ENCODE peak calls at places on chromosome 10, in seven cellular contexts. One of them, this sample, is unnamed.

GRCh38 chr10:58963723-58964124 is 212.7 kb upstream of the PHYHIPL start:
- DNase-seq in thoracic aorta: no peak
- DNase-seq in HCT116: no peak
- DNase-seq in CD4-positive, CD25-positive, alpha-beta regulatory T cell: no peak
- DNase-seq in ovary: no peak
- DNase-seq in lower lobe of right lung: no peak
- DNase-seq in upper lobe of right lung: no peak
- DNase-seq in this sample: no peak

GRCh38 chr10:63630928-63631685 is 109.9 kb downstream of the REEP3 start:
- DNase-seq in thoracic aorta: no peak
- DNase-seq in HCT116: no peak
- DNase-seq in CD4-positive, CD25-positive, alpha-beta regulatory T cell: no peak
- DNase-seq in ovary: peak
- DNase-seq in lower lobe of right lung: no peak
- DNase-seq in upper lobe of right lung: no peak
- DNase-seq in this sample: no peak

GRCh38 chr10:77974396-77975074 is 48.0 kb upstream of the DLG5 start:
- DNase-seq in thoracic aorta: no peak
- DNase-seq in HCT116: peak
- DNase-seq in CD4-positive, CD25-positive, alpha-beta regulatory T cell: no peak
- DNase-seq in ovary: no peak
- DNase-seq in lower lobe of right lung: no peak
- DNase-seq in upper lobe of right lung: no peak
- DNase-seq in this sample: peak

GRCh38 chr10:43946445-43946844 is 297.8 kb upstream of the ZNF32 start:
- DNase-seq in thoracic aorta: no peak
- DNase-seq in HCT116: no peak
- DNase-seq in CD4-positive, CD25-positive, alpha-beta regulatory T cell: no peak
- DNase-seq in ovary: no peak
- DNase-seq in lower lobe of right lung: no peak
- DNase-seq in upper lobe of right lung: peak
- DNase-seq in this sample: no peak

GRCh38 chr10:91557540-91558231 is 75.2 kb downstream of the PPP1R3C start:
- DNase-seq in thoracic aorta: no peak
- DNase-seq in HCT116: no peak
- DNase-seq in CD4-positive, CD25-positive, alpha-beta regulatory T cell: no peak
- DNase-seq in ovary: no peak
- DNase-seq in lower lobe of right lung: no peak
- DNase-seq in upper lobe of right lung: no peak
- DNase-seq in this sample: no peak

GRCh38 chr10:12434277-12434676 is 84.9 kb downstream of the CAMK1D start:
- DNase-seq in thoracic aorta: no peak
- DNase-seq in HCT116: no peak
- DNase-seq in CD4-positive, CD25-positive, alpha-beta regulatory T cell: no peak
- DNase-seq in ovary: no peak
- DNase-seq in lower lobe of right lung: no peak
- DNase-seq in upper lobe of right lung: no peak
- DNase-seq in this sample: no peak

GRCh38 chr10:111209666-111210065 is 132.8 kb downstream of the ADRA2A start:
- DNase-seq in thoracic aorta: no peak
- DNase-seq in HCT116: no peak
- DNase-seq in CD4-positive, CD25-positive, alpha-beta regulatory T cell: no peak
- DNase-seq in ovary: no peak
- DNase-seq in lower lobe of right lung: no peak
- DNase-seq in upper lobe of right lung: no peak
- DNase-seq in this sample: no peak

GRCh38 chr10:47013469-47014169 is 102.4 kb downstream of the PTPN20 start:
- DNase-seq in thoracic aorta: no peak
- DNase-seq in HCT116: no peak
- DNase-seq in CD4-positive, CD25-positive, alpha-beta regulatory T cell: no peak
- DNase-seq in ovary: no peak
- DNase-seq in lower lobe of right lung: peak
- DNase-seq in upper lobe of right lung: peak
- DNase-seq in this sample: no peak

GRCh38 chr10:22599048-22599561 is 115.3 kb downstream of the PIP4K2A start:
- DNase-seq in thoracic aorta: no peak
- DNase-seq in HCT116: no peak
- DNase-seq in CD4-positive, CD25-positive, alpha-beta regulatory T cell: no peak
- DNase-seq in ovary: no peak
- DNase-seq in lower lobe of right lung: no peak
- DNase-seq in upper lobe of right lung: no peak
- DNase-seq in this sample: no peak

GRCh38 chr10:75233444-75234016 is 2.2 kb downstream of the COMTD1 start:
- DNase-seq in thoracic aorta: no peak
- DNase-seq in HCT116: no peak
- DNase-seq in CD4-positive, CD25-positive, alpha-beta regulatory T cell: no peak
- DNase-seq in ovary: peak
- DNase-seq in lower lobe of right lung: no peak
- DNase-seq in upper lobe of right lung: no peak
- DNase-seq in this sample: no peak
- H3K4me3 ChIP-seq in thoracic aorta: peak
- H3K4me3 ChIP-seq in HCT116: peak
- H3K4me3 ChIP-seq in CD4-positive, CD25-positive, alpha-beta regulatory T cell: peak
- H3K4me3 ChIP-seq in ovary: no peak
- H3K4me3 ChIP-seq in lower lobe of right lung: peak
- H3K4me3 ChIP-seq in upper lobe of right lung: peak
- H3K4me3 ChIP-seq in this sample: no peak

GRCh38 chr10:11326919-11327318 is 284.5 kb downstream of the USP6NL start:
- DNase-seq in thoracic aorta: no peak
- DNase-seq in HCT116: no peak
- DNase-seq in CD4-positive, CD25-positive, alpha-beta regulatory T cell: no peak
- DNase-seq in ovary: no peak
- DNase-seq in lower lobe of right lung: no peak
- DNase-seq in upper lobe of right lung: no peak
- DNase-seq in this sample: no peak

GRCh38 chr10:11329055-11329673 is 282.3 kb downstream of the USP6NL start:
- DNase-seq in thoracic aorta: no peak
- DNase-seq in HCT116: no peak
- DNase-seq in CD4-positive, CD25-positive, alpha-beta regulatory T cell: no peak
- DNase-seq in ovary: no peak
- DNase-seq in lower lobe of right lung: no peak
- DNase-seq in upper lobe of right lung: no peak
- DNase-seq in this sample: no peak

GRCh38 chr10:11326241-11326640 is 285.2 kb downstream of the USP6NL start:
- DNase-seq in thoracic aorta: no peak
- DNase-seq in HCT116: no peak
- DNase-seq in CD4-positive, CD25-positive, alpha-beta regulatory T cell: no peak
- DNase-seq in ovary: no peak
- DNase-seq in lower lobe of right lung: no peak
- DNase-seq in upper lobe of right lung: no peak
- DNase-seq in this sample: no peak

GRCh38 chr10:11330383-11331020 is 280.9 kb downstream of the USP6NL start:
- DNase-seq in thoracic aorta: no peak
- DNase-seq in HCT116: no peak
- DNase-seq in CD4-positive, CD25-positive, alpha-beta regulatory T cell: no peak
- DNase-seq in ovary: no peak
- DNase-seq in lower lobe of right lung: no peak
- DNase-seq in upper lobe of right lung: no peak
- DNase-seq in this sample: no peak

DNA sequence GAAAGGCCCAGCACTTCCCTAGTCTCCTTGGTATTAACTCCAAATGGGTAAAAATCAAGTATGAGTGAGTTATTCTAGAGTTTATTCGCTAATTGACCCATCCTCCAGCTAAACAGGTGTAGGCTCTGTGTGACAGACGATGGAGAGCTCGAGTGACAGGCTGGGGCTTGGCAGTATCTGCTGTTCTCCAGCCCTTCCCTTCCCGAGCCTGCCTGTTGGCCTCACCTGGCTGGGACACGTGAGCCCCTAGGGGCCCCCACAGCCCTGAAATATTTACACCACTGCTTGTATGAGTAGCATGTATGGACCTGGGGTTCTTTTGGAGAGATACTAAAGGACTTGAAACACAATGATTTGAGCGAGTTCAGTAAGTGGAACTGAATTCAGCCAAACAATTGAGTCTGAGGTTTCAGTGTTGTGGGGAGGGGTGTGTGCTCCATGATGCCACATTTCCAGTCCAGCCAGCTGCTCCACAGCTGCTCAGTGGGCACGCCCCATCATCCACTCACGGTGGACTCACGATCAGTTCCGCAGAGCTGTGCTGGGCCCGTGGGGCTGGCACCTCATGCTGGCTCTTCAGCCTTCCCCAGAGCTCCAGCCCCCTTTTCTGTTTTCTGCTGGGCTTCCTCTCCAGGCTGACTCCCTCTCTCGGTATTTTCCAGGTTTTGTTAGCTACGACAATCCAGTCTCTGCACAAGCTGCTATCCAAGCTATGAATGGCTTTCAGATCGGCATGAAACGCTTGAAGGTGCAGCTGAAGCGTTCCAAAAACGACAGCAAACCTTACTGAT is 283.0 kb downstream of the USP6NL start:
- DNase-seq in thoracic aorta: no peak
- DNase-seq in HCT116: no peak
- DNase-seq in CD4-positive, CD25-positive, alpha-beta regulatory T cell: no peak
- DNase-seq in ovary: no peak
- DNase-seq in lower lobe of right lung: no peak
- DNase-seq in upper lobe of right lung: no peak
- DNase-seq in this sample: no peak
- H3K4me3 ChIP-seq in thoracic aorta: peak
- H3K4me3 ChIP-seq in HCT116: no peak
- H3K4me3 ChIP-seq in CD4-positive, CD25-positive, alpha-beta regulatory T cell: no peak
- H3K4me3 ChIP-seq in ovary: no peak
- H3K4me3 ChIP-seq in lower lobe of right lung: no peak
- H3K4me3 ChIP-seq in upper lobe of right lung: no peak
- H3K4me3 ChIP-seq in this sample: no peak

DNA sequence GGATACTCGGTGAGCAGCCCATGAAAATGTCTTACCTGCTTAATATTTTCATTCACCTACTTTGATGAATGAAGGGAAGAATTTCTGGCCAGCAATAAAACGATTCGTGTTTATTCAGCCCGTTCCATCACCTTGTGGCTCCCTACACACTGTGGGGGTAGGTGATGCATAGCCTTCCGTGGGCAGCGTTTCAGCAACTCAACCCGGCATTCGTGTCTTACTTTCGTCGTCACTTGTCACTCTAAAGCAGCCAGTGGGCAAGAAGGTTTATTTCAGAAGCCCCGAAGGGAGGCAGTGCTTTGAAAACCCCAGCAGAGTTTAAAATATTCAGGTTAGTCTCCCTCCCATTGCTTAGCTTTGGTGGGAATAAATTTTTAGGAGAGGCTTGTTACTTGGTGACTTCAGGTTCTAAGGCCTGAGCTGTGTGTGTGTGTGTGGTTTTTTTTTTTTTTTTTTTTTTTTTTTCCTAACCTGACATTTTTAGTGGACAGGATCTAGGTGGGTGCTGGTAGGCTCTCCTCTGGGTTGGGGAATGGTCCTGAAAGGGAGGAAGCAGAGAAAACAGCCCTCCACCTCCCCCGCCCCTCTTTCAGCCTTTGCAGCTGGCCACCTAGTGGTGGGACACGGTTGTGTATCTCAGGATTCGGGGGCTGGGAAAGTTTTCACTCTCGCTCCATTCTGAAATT is 1.8 kb downstream of the GRK5 start:
- DNase-seq in thoracic aorta: no peak
- DNase-seq in HCT116: no peak
- DNase-seq in CD4-positive, CD25-positive, alpha-beta regulatory T cell: peak
- DNase-seq in ovary: peak
- DNase-seq in lower lobe of right lung: peak
- DNase-seq in upper lobe of right lung: peak
- DNase-seq in this sample: peak
- H3K4me3 ChIP-seq in thoracic aorta: peak
- H3K4me3 ChIP-seq in HCT116: peak
- H3K4me3 ChIP-seq in CD4-positive, CD25-positive, alpha-beta regulatory T cell: peak
- H3K4me3 ChIP-seq in ovary: peak
- H3K4me3 ChIP-seq in lower lobe of right lung: peak
- H3K4me3 ChIP-seq in upper lobe of right lung: peak
- H3K4me3 ChIP-seq in this sample: no peak

DNA sequence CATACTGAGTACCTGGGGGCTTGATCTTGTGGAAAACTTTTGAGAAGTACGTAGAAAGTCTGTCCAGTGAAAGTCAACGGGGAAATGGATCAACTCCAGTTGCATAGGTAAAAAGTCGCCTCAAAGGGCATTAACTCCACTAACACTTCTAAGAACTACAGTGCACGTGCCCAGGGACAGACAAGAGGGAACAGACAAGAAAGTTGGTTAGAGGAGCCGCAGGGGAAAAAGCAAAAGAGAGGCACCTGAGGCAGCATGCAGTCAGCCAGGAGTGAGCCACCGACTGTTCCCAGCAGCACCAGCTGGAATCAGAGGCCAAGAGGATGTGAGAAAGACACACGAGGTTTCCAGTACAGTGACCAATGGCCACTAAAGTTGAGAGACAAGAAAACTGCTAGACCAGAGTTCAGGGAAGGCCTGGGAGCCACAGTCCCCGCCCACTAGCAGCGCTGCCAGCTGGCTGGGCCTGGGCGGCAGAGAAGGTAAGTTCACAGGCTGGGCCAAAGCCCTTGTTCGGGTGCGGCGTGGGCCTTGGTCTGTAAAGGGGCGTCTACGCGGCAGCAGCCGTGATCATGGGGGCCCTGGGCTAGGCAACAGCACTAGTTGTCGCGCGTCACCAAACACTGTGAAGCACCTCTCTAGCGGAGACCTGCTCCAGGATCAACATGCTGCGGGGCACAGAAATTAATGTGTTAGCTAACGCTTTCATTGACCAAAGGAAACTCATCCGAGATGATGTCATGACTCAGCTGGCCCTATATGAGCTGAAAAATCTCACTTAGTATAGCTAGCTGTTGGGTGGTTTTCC is 14.0 kb downstream of the ITGB1 start:
- DNase-seq in thoracic aorta: no peak
- DNase-seq in HCT116: no peak
- DNase-seq in CD4-positive, CD25-positive, alpha-beta regulatory T cell: no peak
- DNase-seq in ovary: no peak
- DNase-seq in lower lobe of right lung: peak
- DNase-seq in upper lobe of right lung: peak
- DNase-seq in this sample: peak
- H3K4me3 ChIP-seq in thoracic aorta: no peak
- H3K4me3 ChIP-seq in HCT116: no peak
- H3K4me3 ChIP-seq in CD4-positive, CD25-positive, alpha-beta regulatory T cell: peak
- H3K4me3 ChIP-seq in ovary: no peak
- H3K4me3 ChIP-seq in lower lobe of right lung: no peak
- H3K4me3 ChIP-seq in upper lobe of right lung: no peak
- H3K4me3 ChIP-seq in this sample: no peak

GRCh38 chr10:35136263-35136815 is 9.7 kb downstream of the CREM start:
- DNase-seq in thoracic aorta: no peak
- DNase-seq in HCT116: no peak
- DNase-seq in CD4-positive, CD25-positive, alpha-beta regulatory T cell: no peak
- DNase-seq in ovary: no peak
- DNase-seq in lower lobe of right lung: no peak
- DNase-seq in upper lobe of right lung: no peak
- DNase-seq in this sample: no peak
- H3K4me3 ChIP-seq in thoracic aorta: no peak
- H3K4me3 ChIP-seq in HCT116: no peak
- H3K4me3 ChIP-seq in CD4-positive, CD25-positive, alpha-beta regulatory T cell: peak
- H3K4me3 ChIP-seq in ovary: no peak
- H3K4me3 ChIP-seq in lower lobe of right lung: no peak
- H3K4me3 ChIP-seq in upper lobe of right lung: no peak
- H3K4me3 ChIP-seq in this sample: no peak